ENCODE peak calls at places on chromosomes 5 and 9, in six cellular contexts. K, L, A, U, D and M are unnamed samples.

GRCh38 chr5:78669331-78669730 is 20.8 kb upstream of the LHFPL2 start:
- DNase-seq in U (no peak), K (no peak), L (no peak), A (no peak), D (no peak), M (no peak)

GRCh38 chr5:35131723-35132122 is 84.0 kb upstream of the AGXT2 start:
- DNase-seq in A (no peak), D (no peak), L (no peak), U (no peak), K (no peak), M (no peak)

GRCh38 chr9:34451545-34451944 is 6.8 kb downstream of the FAM219A start:
- DNase-seq in A (no peak), U (no peak), D (peak), L (peak), K (no peak), M (peak)

GRCh38 chr5:177132504-177133118 is 962 bp upstream of the NSD1 start:
- DNase-seq in D (peak), U (no peak), K (no peak), L (no peak), A (no peak), M (peak)

GRCh38 chr5:113205807-113206206 is 229.0 kb downstream of the TSSK1B start:
- DNase-seq in U (no peak), A (no peak), L (peak), K (peak), D (peak), M (no peak)

GRCh38 chr5:82019342-82020138 is 47.7 kb downstream of the ATG10 start:
- DNase-seq in K (no peak), D (no peak), U (peak), A (no peak), L (no peak), M (no peak)

GRCh38 chr5:164175083-164175482 is 669.7 kb downstream of the MAT2B start:
- DNase-seq in D (no peak), U (no peak), L (no peak), A (no peak), K (no peak), M (no peak)

GRCh38 chr9:7760014-7760415 is 39.6 kb downstream of the DMAC1 start:
- DNase-seq in K (no peak), D (no peak), L (no peak), U (no peak), A (no peak), M (no peak)

GRCh38 chr5:37738057-37738691 is 101.7 kb downstream of the GDNF start:
- DNase-seq in A (no peak), D (peak), K (peak), L (peak), U (no peak), M (peak)

GRCh38 chr9:69877852-69878507 is 57.4 kb downstream of the CFAP95 start:
- DNase-seq in U (peak), K (peak), A (no peak), L (peak), D (no peak), M (no peak)

GRCh38 chr5:108727639-108728565 is 19.8 kb upstream of the FER start:
- DNase-seq in K (peak), A (peak), D (peak), L (peak), U (peak), M (peak)

GRCh38 chr5:123763201-123763600 is 251.2 kb downstream of the CSNK1G3 start:
- DNase-seq in L (no peak), A (no peak), K (no peak), D (no peak), U (no peak), M (no peak)

GRCh38 chr5:82512025-82512424 is 233.9 kb upstream of the RPS23 start:
- DNase-seq in D (peak), A (no peak), U (no peak), K (no peak), L (peak), M (peak)

GRCh38 chr9:137972988-137973470 is 95.4 kb downstream of the CACNA1B start:
- DNase-seq in K (peak), L (no peak), U (no peak), D (no peak), A (no peak), M (no peak)

GRCh38 chr9:104329245-104329644 is 174.8 kb upstream of the OR13F1 start:
- DNase-seq in D (no peak), L (no peak), A (no peak), K (no peak), U (no peak), M (no peak)

GRCh38 chr9:35660966-35661413 is 2.9 kb downstream of the CCDC107 start:
- DNase-seq in A (no peak), K (no peak), U (no peak), D (no peak), L (no peak), M (no peak)

GRCh38 chr5:103800728-103801127 is 238.1 kb upstream of the NUDT12 start:
- DNase-seq in A (no peak), K (no peak), D (no peak), U (peak), L (no peak), M (no peak)

GRCh38 chr9:85038061-85038460 is 368.5 kb downstream of the NTRK2 start:
- DNase-seq in D (no peak), U (no peak), L (no peak), A (no peak), K (no peak), M (no peak)

GRCh38 chr5:98489021-98489420 is 284.4 kb upstream of the RGMB start:
- DNase-seq in D (no peak), K (no peak), A (no peak), U (no peak), L (no peak), M (no peak)

GRCh38 chr5:175285263-175285662 is 158.7 kb downstream of the DRD1 start:
- DNase-seq in U (no peak), K (no peak), A (no peak), L (no peak), D (no peak), M (no peak)

GRCh38 chr9:111957856-111958631 is 61.4 kb downstream of the UGCG start:
- DNase-seq in D (peak), K (peak), L (peak), A (no peak), U (no peak), M (peak)

GRCh38 chr9:3459076-3459475 is 66.7 kb downstream of the RFX3 start:
- DNase-seq in K (no peak), L (no peak), A (no peak), U (peak), D (no peak), M (no peak)

GRCh38 chr9:14051459-14051858 is 262.5 kb downstream of the NFIB start:
- DNase-seq in L (no peak), A (no peak), U (no peak), K (no peak), D (no peak), M (no peak)

GRCh38 chr5:111930407-111930806 is 173.4 kb upstream of the NREP start:
- DNase-seq in A (no peak), U (no peak), L (no peak), K (no peak), D (no peak), M (no peak)

GRCh38 chr9:113621309-113621791 is 157.8 kb downstream of the RGS3 start:
- DNase-seq in U (no peak), A (peak), K (no peak), L (no peak), D (no peak), M (no peak)

GRCh38 chr9:134320916-134321570 is 5.2 kb upstream of the RXRA start:
- DNase-seq in L (no peak), D (no peak), U (no peak), A (peak), K (no peak), M (no peak)

GRCh38 chr9:113468716-113469448 is 5.4 kb downstream of the RGS3 start:
- DNase-seq in D (no peak), U (no peak), K (no peak), L (no peak), A (no peak), M (no peak)

GRCh38 chr5:72122619-72123018 is 15.3 kb downstream of the MAP1B start:
- DNase-seq in A (no peak), U (no peak), D (no peak), K (no peak), L (no peak), M (no peak)

GRCh38 chr9:21817176-21817575 is 14.7 kb downstream of the MTAP start:
- DNase-seq in A (no peak), L (no peak), D (no peak), U (no peak), K (no peak), M (no peak)

GRCh38 chr9:106560540-106560939 is 302.4 kb upstream of the ZNF462 start:
- DNase-seq in D (no peak), L (no peak), K (no peak), U (no peak), A (no peak), M (no peak)

GRCh38 chr9:121620777-121621437 is 30.5 kb upstream of the DAB2IP start:
- DNase-seq in U (no peak), D (peak), K (peak), L (peak), A (no peak), M (peak)

GRCh38 chr9:133055788-133056420 is 5.9 kb upstream of the CEL start:
- DNase-seq in K (no peak), A (no peak), D (no peak), U (no peak), L (no peak), M (no peak)

GRCh38 chr5:150497274-150497988 is 10.5 kb upstream of the NDST1 start:
- DNase-seq in L (no peak), K (peak), U (no peak), A (peak), D (no peak), M (no peak)

GRCh38 chr5:3310551-3311340 is 284.9 kb upstream of the IRX1 start:
- DNase-seq in L (no peak), K (peak), U (no peak), A (no peak), D (no peak), M (no peak)

GRCh38 chr9:136773386-136774044 is 9.2 kb upstream of the LCN15 start:
- DNase-seq in K (peak), A (peak), U (no peak), D (peak), L (peak), M (peak)